ENCODE peak calls at places on chromosomes 4 and X, in eight cellular contexts. J is EH; S is KBM-7; T is stimulated activated naive CD4-positive, alpha-beta T cell; K is stimulated activated CD8-positive, alpha-beta memory T cell treated with anti-CD3 and anti-CD28 coated beads, Interleukin-7, amount 100 ng/mL, for 24 hours; H is psoas muscle; D is tibial nerve; Y is Peyer's patch. E is an unnamed sample.
A peak's percentile ranks its signal among the peaks of the same experiment; 100 is the strongest.

GRCh38 chr4:39062094-39062493 is at the start of gene KLHL5:
- DNase-seq in T (no peak), D (no peak), S (no peak), H (no peak), Y (no peak), K (no peak), J (peak; percentile 13), E (no peak)

GRCh38 chrX:154809939-154810665 is 4.8 kb upstream of the MPP1 start:
- DNase-seq in Y (no peak), T (no peak), K (no peak), S (no peak), J (peak; percentile 39), D (no peak), H (no peak), E (no peak)

GRCh38 chrX:97389761-97390192 is 506.1 kb downstream of the RPA4 start:
- DNase-seq in D (no peak), S (no peak), K (no peak), H (no peak), T (no peak), J (peak; percentile 78), Y (no peak), E (no peak)

GRCh38 chr4:145863191-145863590 is 75.4 kb downstream of the ZNF827 start:
- DNase-seq in Y (no peak), S (no peak), K (no peak), T (no peak), J (no peak), H (no peak), D (no peak), E (no peak)

GRCh38 chr4:22129454-22130075 is 181.0 kb upstream of the KCNIP4 start:
- DNase-seq in D (no peak), T (no peak), Y (peak; percentile 63), H (no peak), K (no peak), S (peak; percentile 52), J (peak; percentile 43), E (no peak)

GRCh38 chrX:54089191-54089590 is 44.9 kb upstream of the PHF8 start:
- DNase-seq in H (no peak), J (no peak), K (no peak), Y (no peak), D (no peak), S (peak; percentile 19), T (no peak), E (no peak)

GRCh38 chr4:3315566-3315965 is 22.7 kb downstream of the RGS12 start:
- DNase-seq in S (no peak), T (no peak), H (no peak), D (no peak), J (no peak), Y (peak; percentile 23), K (no peak), E (no peak)

GRCh38 chrX:11792461-11793421 is 34.7 kb downstream of the MSL3 start:
- DNase-seq in H (no peak), D (no peak), J (no peak), K (no peak), T (peak; percentile 41), S (peak; percentile 64), Y (peak; percentile 57), E (peak; percentile 40)

GRCh38 chr4:125303058-125303457 is 11.7 kb upstream of the FAT4 start:
- DNase-seq in Y (no peak), T (no peak), S (no peak), H (no peak), K (no peak), J (peak; percentile 55), D (no peak), E (no peak)

GRCh38 chr4:10204401-10205058 is 87.9 kb upstream of the WDR1 start:
- DNase-seq in K (no peak), Y (no peak), D (no peak), J (peak; percentile 97), S (no peak), H (no peak), T (no peak), E (no peak)

GRCh38 chrX:29671426-29671825 is 543.9 kb upstream of the MAGEB2 start:
- DNase-seq in K (no peak), D (no peak), J (peak; percentile 26), Y (no peak), H (no peak), S (no peak), T (no peak), E (no peak)

GRCh38 chr4:77043507-77044131 is 32.2 kb downstream of the CCNI start:
- DNase-seq in K (no peak), Y (no peak), S (no peak), J (peak; percentile 87), H (no peak), D (peak; percentile 26), T (no peak), E (no peak)

GRCh38 chrX:129193357-129193756 is 329.9 kb downstream of the SMARCA1 start:
- DNase-seq in D (no peak), T (no peak), J (no peak), H (no peak), Y (peak; percentile 59), K (no peak), S (no peak), E (no peak)

GRCh38 chrX:110600745-110601310 is 194.8 kb downstream of the CHRDL1 start:
- DNase-seq in K (no peak), Y (no peak), H (no peak), D (no peak), T (no peak), J (peak; percentile 85), S (no peak), E (no peak)

GRCh38 chrX:141175786-141176185 is 1.1 kb downstream of the LDOC1 start:
- DNase-seq in Y (no peak), K (no peak), T (no peak), H (no peak), D (no peak), S (no peak), J (no peak), E (no peak)

GRCh38 chrX:111262086-111262485 is 8.2 kb downstream of the CAPN6 start:
- DNase-seq in D (no peak), K (no peak), Y (no peak), S (no peak), J (peak; percentile 0), H (no peak), T (no peak), E (no peak)

GRCh38 chrX:106415276-106415895 is 196.4 kb upstream of the RADX start:
- DNase-seq in K (no peak), D (no peak), S (peak; percentile 47), T (no peak), H (no peak), J (peak; percentile 7), Y (peak; percentile 47), E (no peak)

GRCh38 chr4:183507928-183508327 is 3.1 kb downstream of the ING2 start:
- DNase-seq in K (no peak), J (no peak), D (no peak), T (no peak), S (peak; percentile 39), H (no peak), Y (peak; percentile 68), E (no peak)

GRCh38 chr4:176065365-176066249 is at the start of gene WDR17:
- DNase-seq in D (peak; percentile 66), Y (peak; percentile 93), T (peak; percentile 66), S (peak; percentile 96), K (peak; percentile 44), H (peak; percentile 88), J (peak; percentile 56), E (peak; percentile 58)

GRCh38 chr4:137025484-137026059 is 506.7 kb downstream of the PCDH18 start:
- DNase-seq in J (no peak), S (no peak), K (no peak), D (no peak), H (no peak), Y (no peak), T (no peak), E (no peak)

GRCh38 chr4:8739820-8740665 is 131.6 kb downstream of the HMX1 start:
- DNase-seq in K (no peak), H (no peak), D (no peak), Y (peak; percentile 36), S (no peak), J (no peak), T (no peak), E (no peak)

GRCh38 chrX:136477026-136477425 is 10.7 kb upstream of the BRS3 start:
- DNase-seq in D (no peak), T (no peak), H (no peak), S (no peak), J (no peak), Y (no peak), K (no peak), E (no peak)

GRCh38 chr4:148563684-148564083 is 121.5 kb upstream of the NR3C2 start:
- DNase-seq in Y (no peak), J (no peak), H (no peak), K (no peak), T (no peak), D (no peak), S (no peak), E (no peak)

GRCh38 chr4:102761478-102761790 is 666 bp upstream of the MANBA start:
- DNase-seq in S (no peak), D (peak; percentile 24), Y (no peak), J (peak; percentile 20), T (no peak), H (no peak), K (no peak), E (peak; percentile 6)

GRCh38 chrX:132023117-132023895 is at the start of gene STK26:
- DNase-seq in Y (peak; percentile 89), D (peak; percentile 40), H (peak; percentile 77), J (peak; percentile 6), T (peak; percentile 68), K (peak; percentile 31), S (peak; percentile 95), E (peak; percentile 66)

GRCh38 chr4:138734746-138735145 is 280.8 kb upstream of the NOCT start:
- DNase-seq in H (no peak), D (no peak), Y (no peak), S (no peak), K (no peak), T (no peak), J (peak; percentile 62), E (no peak)

E was measured in T-cell.